ENCODE peak calls at places on chromosomes 1 and 21, in seven cellular contexts. Z is stimulated activated CD4-positive, alpha-beta T cell treated with anti-CD3 and anti-CD28 coated beads, Interleukin-4, amount 100 ng/mL, for 4 hours; P is astrocyte of the spinal cord; W is H1; A is CD8-positive, alpha-beta T cell; S is psoas muscle; Q is left ventricle myocardium superior. J is an unnamed sample.

GRCh38 chr1:200483491-200484143 is 73.8 kb upstream of the ZNF281 start:
- DNase-seq in S (no peak), Q (no peak), Z (peak; percentile 65), P (peak; percentile 98), A (no peak), W (no peak), J (no peak)

GRCh38 chr1:10387611-10388386 is 11.1 kb upstream of the PGD start:
- DNase-seq in W (no peak), A (no peak), Q (peak; percentile 49), S (peak; percentile 58), P (peak; percentile 82), Z (no peak), J (no peak)

GRCh38 chr1:209106237-209106741 is 477.2 kb upstream of the CAMK1G start:
- DNase-seq in Z (no peak), Q (no peak), A (no peak), S (no peak), W (no peak), P (peak; percentile 84), J (no peak)

GRCh38 chr1:101520302-101520701 is 283.5 kb downstream of the S1PR1 start:
- DNase-seq in Z (no peak), P (peak; percentile 44), W (peak; percentile 45), S (no peak), Q (no peak), A (no peak), J (peak; percentile 48)

GRCh38 chr1:245153645-245154428 is 948 bp upstream of the KIF26B start:
- DNase-seq in S (peak; percentile 59), A (no peak), P (peak; percentile 23), Z (no peak), W (peak; percentile 71), Q (peak; percentile 42), J (no peak)

GRCh38 chr1:33354707-33355276 is 33.9 kb upstream of the A3GALT2 start:
- DNase-seq in W (no peak), S (no peak), P (no peak), A (no peak), Q (no peak), Z (no peak), J (no peak)

GRCh38 chr1:113895961-113896360 is 8.6 kb upstream of the BCL2L15 start:
- DNase-seq in A (no peak), Q (no peak), W (no peak), Z (no peak), S (no peak), P (peak; percentile 58), J (no peak)

GRCh38 chr1:43590389-43590788 is 59.6 kb upstream of the KDM4A start:
- DNase-seq in P (no peak), Z (no peak), A (no peak), Q (no peak), W (no peak), S (no peak), J (peak; percentile 50)

GRCh38 chr1:48227165-48228013 is 4.9 kb downstream of the SLC5A9 start:
- DNase-seq in S (no peak), A (no peak), Q (no peak), W (no peak), P (no peak), Z (peak; percentile 12), J (no peak)

GRCh38 chr1:197924516-197925123 is 7.4 kb downstream of the LHX9 start:
- DNase-seq in Z (peak; percentile 24), W (no peak), P (peak; percentile 53), A (peak; percentile 40), S (no peak), Q (no peak), J (peak; percentile 16)

GRCh38 chr1:85581138-85581801 is 709 bp downstream of the CCN1 start:
- DNase-seq in Z (peak; percentile 21), S (peak; percentile 91), A (no peak), Q (peak; percentile 86), W (peak; percentile 82), P (peak; percentile 87), J (peak; percentile 60)

GRCh38 chr21:32918467-32919140 is 107.1 kb upstream of the OLIG2 start:
- DNase-seq in P (no peak), S (no peak), Z (no peak), A (no peak), W (no peak), Q (no peak), J (peak; percentile 8)

GRCh38 chr21:42343963-42344510 is 6.8 kb downstream of the TFF2 start:
- DNase-seq in P (no peak), A (no peak), Q (no peak), S (no peak), W (no peak), Z (no peak), J (no peak)

GRCh38 chr1:147897789-147898188 is 4.8 kb upstream of the GJA8 start:
- DNase-seq in Q (no peak), S (no peak), W (no peak), Z (no peak), P (no peak), A (no peak), J (no peak)

J was measured in NCI-H748 treated with DMSO at 0.1 percent for 48 hours.